ENCODE peak calls at places on chromosomes 3 and 15, in six cellular contexts. R, Z, T, K, J and N are unnamed samples. For H3K9me3, the result is how much of the 10 kb centered on the place peaks cover.

GRCh38 chr3:128577711-128578110 is 72.9 kb downstream of the RPN1 start:
- DNase-seq in R (no peak), Z (no peak), T (no peak), K (peak), J (no peak), N (no peak)

GRCh38 chr3:139226731-139227130 is 117.1 kb upstream of the MRPS22 start:
- DNase-seq in R (no peak), Z (no peak), T (no peak), K (no peak), J (no peak), N (no peak)

GRCh38 chr3:127678611-127679533 is 6.1 kb downstream of the ABTB1 start:
- DNase-seq in R (no peak), Z (no peak), T (no peak), K (no peak), J (no peak), N (no peak)

GRCh38 chr3:39531681-39532080 is 64.2 kb downstream of the MOBP start:
- DNase-seq in R (no peak), Z (peak), T (no peak), K (no peak), J (no peak), N (no peak)

GRCh38 chr3:161552984-161553383 is 56.4 kb downstream of the OTOL1 start:
- DNase-seq in R (no peak), Z (no peak), T (no peak), K (peak), J (no peak), N (no peak)

GRCh38 chr3:141644931-141645330 is 93.2 kb upstream of the RNF7 start:
- DNase-seq in R (peak), Z (peak), T (peak), K (peak), J (peak), N (peak)

GRCh38 chr15:40984406-40984805 is 31.1 kb downstream of the CHAC1 start:
- DNase-seq in R (no peak), Z (no peak), T (no peak), K (no peak), J (no peak), N (no peak)

GRCh38 chr3:81274671-81275070 is 486.8 kb downstream of the GBE1 start:
- DNase-seq in R (no peak), Z (no peak), T (no peak), K (no peak), J (no peak), N (no peak)

GRCh38 chr3:17065881-17066280 is 181.1 kb downstream of the PLCL2 start:
- DNase-seq in R (no peak), Z (no peak), T (no peak), K (no peak), J (no peak), N (no peak)

GRCh38 chr3:43163895-43164493 is 58.1 kb upstream of the POMGNT2 start:
- DNase-seq in R (no peak), Z (no peak), T (no peak), K (no peak), J (no peak), N (no peak)

GRCh38 chr3:194837457-194838135 is 151.9 kb downstream of the FAM43A start:
- DNase-seq in R (no peak), Z (no peak), T (no peak), K (no peak), J (no peak), N (no peak)

GRCh38 chr3:20462226-20462625 is 276.2 kb upstream of the SGO1 start:
- DNase-seq in R (no peak), Z (no peak), T (no peak), K (no peak), J (no peak), N (no peak)

GRCh38 chr3:20462723-20463122 is 276.7 kb upstream of the SGO1 start:
- DNase-seq in R (no peak), Z (no peak), T (no peak), K (no peak), J (no peak), N (no peak)

GRCh38 chr3:20458994-20459736 is 273.2 kb upstream of the SGO1 start:
- DNase-seq in R (no peak), Z (no peak), T (no peak), K (no peak), J (no peak), N (no peak)
- H3K9me3 ChIP-seq in R (under half), Z (under half), T (under half), K (under half), J (under half), N (under half)

GRCh38 chr15:97521390-97521789 is 439.1 kb upstream of the ARRDC4 start:
- DNase-seq in R (no peak), Z (no peak), T (no peak), K (no peak), J (no peak), N (no peak)

GRCh38 chr15:97521894-97522293 is 438.6 kb upstream of the ARRDC4 start:
- DNase-seq in R (no peak), Z (no peak), T (peak), K (peak), J (no peak), N (no peak)

GRCh38 chr15:97522362-97522761 is 438.1 kb upstream of the ARRDC4 start:
- DNase-seq in R (no peak), Z (no peak), T (peak), K (no peak), J (no peak), N (no peak)

GRCh38 chr15:97520689-97521088 is 439.8 kb upstream of the ARRDC4 start:
- DNase-seq in R (no peak), Z (no peak), T (no peak), K (no peak), J (no peak), N (no peak)

GRCh38 chr15:97517726-97518125 is 442.8 kb upstream of the ARRDC4 start:
- DNase-seq in R (no peak), Z (no peak), T (no peak), K (no peak), J (no peak), N (no peak)
- H3K9me3 ChIP-seq in R (under half), Z (under half), T (under half), K (under half), J (under half), N (under half)

DNA sequence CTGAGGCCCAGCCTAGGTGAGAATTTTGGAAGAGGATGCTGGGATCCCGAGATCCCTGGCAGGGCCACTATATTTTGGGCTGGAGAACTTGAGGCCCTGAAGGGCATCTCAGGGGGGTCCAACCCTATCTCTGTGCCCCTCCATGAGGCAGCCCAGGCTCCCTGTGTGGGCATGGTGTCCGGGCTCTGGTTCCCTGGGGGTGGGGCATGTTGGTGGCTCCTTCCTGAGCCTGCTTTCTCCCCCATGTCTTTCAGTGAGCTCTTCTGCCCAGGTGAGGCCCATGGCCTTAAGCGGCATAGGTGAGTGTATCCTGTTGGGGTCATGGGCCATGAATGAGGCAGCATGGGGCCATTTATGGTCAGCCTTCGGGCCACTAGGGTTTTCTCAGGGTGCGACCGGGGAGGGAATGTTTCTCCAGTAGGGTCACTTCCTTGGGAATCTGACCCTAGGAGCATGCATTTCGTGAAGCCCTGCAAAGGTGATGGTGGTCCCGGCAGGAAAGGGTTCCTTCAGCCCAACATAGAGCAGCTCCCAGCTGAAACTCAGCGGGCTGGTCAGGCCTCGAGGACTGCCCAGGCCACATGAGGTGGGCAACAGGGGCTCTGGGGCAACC is 191.3 kb downstream of the UBE3A start:
- DNase-seq in R (no peak), Z (no peak), T (no peak), K (no peak), J (peak), N (no peak)
- H3K9me3 ChIP-seq in R (under half), Z (under half), T (under half), K (under half), J (under half), N (under half)

GRCh38 chr3:324423-324822 is 127.9 kb downstream of the CHL1 start:
- DNase-seq in R (no peak), Z (no peak), T (no peak), K (no peak), J (no peak), N (no peak)
- H3K9me3 ChIP-seq in R (under half), Z (under half), T (under half), K (under half), J (under half), N (under half)

DNA sequence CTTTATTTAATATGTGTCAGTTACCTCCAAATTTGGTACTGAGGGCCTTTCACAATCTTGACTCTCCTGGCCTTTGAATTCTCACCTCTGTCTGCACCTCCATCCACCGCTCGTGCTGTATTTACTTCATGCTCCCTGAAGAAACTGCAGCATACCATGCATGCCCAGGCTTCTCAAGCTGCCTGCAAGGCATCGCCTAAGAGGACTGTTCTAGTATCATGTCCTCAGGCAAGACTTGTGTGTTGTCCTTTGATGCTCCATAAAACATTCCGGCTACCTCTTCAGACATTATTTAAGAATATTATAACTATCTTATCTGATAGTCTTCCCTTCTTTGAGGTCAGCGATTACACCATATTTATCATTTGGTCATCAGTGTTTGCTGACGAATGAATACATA is 682.5 kb downstream of the NR2F2 start:
- DNase-seq in R (no peak), Z (no peak), T (no peak), K (no peak), J (no peak), N (no peak)
- H3K9me3 ChIP-seq in R (under half), Z (under half), T (under half), K (under half), J (under half), N (under half)

GRCh38 chr15:37638139-37638538 is 296.3 kb upstream of the TMCO5A start:
- DNase-seq in R (no peak), Z (no peak), T (no peak), K (no peak), J (no peak), N (no peak)

DNA sequence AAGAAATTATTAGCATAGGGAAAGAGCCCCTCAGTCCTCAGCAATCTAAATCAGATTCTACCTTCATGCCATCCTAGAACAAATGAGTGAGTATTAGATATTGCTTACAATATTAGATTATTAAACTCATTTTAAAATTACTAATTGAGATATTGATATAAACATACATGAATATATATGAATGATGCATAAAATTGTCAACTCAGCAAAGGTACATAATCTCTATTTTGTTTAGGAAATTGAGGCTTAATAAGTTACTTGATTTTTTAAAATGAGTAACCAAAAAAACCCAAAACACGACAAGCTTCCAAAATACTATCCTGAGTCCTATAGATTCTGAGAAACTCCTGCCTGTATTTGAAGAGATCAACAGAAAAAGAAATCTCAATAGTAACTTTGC is 297.7 kb upstream of the TMCO5A start:
- DNase-seq in R (no peak), Z (no peak), T (no peak), K (no peak), J (no peak), N (no peak)
- H3K9me3 ChIP-seq in R (under half), Z (under half), T (under half), K (under half), J (under half), N (under half)

GRCh38 chr3:67297715-67298475 is 299.8 kb downstream of the KBTBD8 start:
- DNase-seq in R (no peak), Z (no peak), T (no peak), K (no peak), J (no peak), N (no peak)
- H3K9me3 ChIP-seq in R (under half), Z (under half), T (under half), K (under half), J (under half), N (under half)

GRCh38 chr3:172577962-172578560 is 54.8 kb upstream of the TNFSF10 start:
- DNase-seq in R (no peak), Z (no peak), T (no peak), K (no peak), J (no peak), N (no peak)
- H3K9me3 ChIP-seq in R (under half), Z (under half), T (under half), K (under half), J (under half), N (under half)